ENCODE peak calls at places on chromosomes 6 and 20, in six cellular contexts. I, N, Y, E, W and R are unnamed samples.

GRCh38 chr6:32439708-32440214 is at the start of gene HLA-DRA:
- DNase-seq in E (peak), I (no peak), W (peak), Y (peak), N (no peak), R (peak)

GRCh38 chr20:45341939-45342862 is 6.0 kb downstream of the SDC4 start:
- DNase-seq in W (peak), I (peak), Y (no peak), E (peak), N (peak), R (peak)

GRCh38 chr6:21132856-21133610 is 460.5 kb upstream of the SOX4 start:
- DNase-seq in I (no peak), W (no peak), E (peak), N (no peak), Y (no peak), R (no peak)

GRCh38 chr20:49986049-49986448 is 3.3 kb downstream of the SNAI1 start:
- DNase-seq in I (no peak), Y (no peak), W (peak), N (no peak), E (peak), R (peak)

GRCh38 chr20:10674684-10675455 is 1.1 kb upstream of the JAG1 start:
- DNase-seq in I (peak), E (peak), N (peak), Y (peak), W (peak), R (peak)

GRCh38 chr6:143773503-143773902 is 69.6 kb upstream of the LTV1 start:
- DNase-seq in I (no peak), N (no peak), Y (no peak), W (peak), E (peak), R (no peak)

GRCh38 chr6:156174026-156174880 is 602.9 kb upstream of the ARID1B start:
- DNase-seq in W (no peak), E (no peak), Y (no peak), N (no peak), I (no peak), R (no peak)

GRCh38 chr20:25310921-25311728 is 63.2 kb downstream of the PYGB start:
- DNase-seq in I (no peak), E (peak), N (no peak), Y (peak), W (peak), R (peak)

GRCh38 chr6:111534366-111534765 is 51.3 kb upstream of the REV3L start:
- DNase-seq in N (peak), Y (no peak), W (no peak), I (peak), E (peak), R (peak)

GRCh38 chr6:33380272-33380981 is 11.2 kb upstream of the KIFC1 start:
- DNase-seq in Y (no peak), N (no peak), E (no peak), I (no peak), W (no peak), R (no peak)

GRCh38 chr6:75818061-75818855 is 69.2 kb downstream of the MYO6 start:
- DNase-seq in Y (no peak), I (no peak), N (no peak), W (peak), E (no peak), R (no peak)

GRCh38 chr6:108526739-108527174 is 34.0 kb upstream of the FOXO3 start:
- DNase-seq in W (peak), E (peak), I (no peak), N (no peak), Y (peak), R (no peak)

GRCh38 chr6:63677282-63677681 is 41.7 kb downstream of the PHF3 start:
- DNase-seq in Y (no peak), W (peak), E (peak), N (no peak), I (no peak), R (no peak)

DNA sequence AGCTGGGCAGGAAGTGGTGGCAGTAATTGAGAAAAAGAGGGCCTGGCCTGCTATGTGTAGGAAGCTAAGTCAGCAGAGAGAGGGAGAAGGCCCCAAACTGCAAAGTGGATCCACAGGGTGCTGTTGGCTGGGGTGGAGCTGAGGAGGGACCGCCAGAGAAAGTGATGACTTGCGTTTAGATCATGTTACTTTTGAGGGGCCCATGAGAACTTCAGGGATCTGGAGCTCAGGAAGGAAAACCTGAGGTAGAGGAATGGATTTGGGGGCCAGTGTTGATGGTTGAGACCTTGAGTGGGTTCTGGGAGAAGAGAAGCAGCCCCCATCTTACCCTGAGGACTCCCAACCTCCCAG is 155.5 kb downstream of the MRPL14 start:
- DNase-seq in E (no peak), I (no peak), Y (no peak), N (no peak), W (peak), R (no peak)
- H3K27ac ChIP-seq in E (no peak), I (no peak), Y (no peak), N (peak), W (peak), R (no peak)

DNA sequence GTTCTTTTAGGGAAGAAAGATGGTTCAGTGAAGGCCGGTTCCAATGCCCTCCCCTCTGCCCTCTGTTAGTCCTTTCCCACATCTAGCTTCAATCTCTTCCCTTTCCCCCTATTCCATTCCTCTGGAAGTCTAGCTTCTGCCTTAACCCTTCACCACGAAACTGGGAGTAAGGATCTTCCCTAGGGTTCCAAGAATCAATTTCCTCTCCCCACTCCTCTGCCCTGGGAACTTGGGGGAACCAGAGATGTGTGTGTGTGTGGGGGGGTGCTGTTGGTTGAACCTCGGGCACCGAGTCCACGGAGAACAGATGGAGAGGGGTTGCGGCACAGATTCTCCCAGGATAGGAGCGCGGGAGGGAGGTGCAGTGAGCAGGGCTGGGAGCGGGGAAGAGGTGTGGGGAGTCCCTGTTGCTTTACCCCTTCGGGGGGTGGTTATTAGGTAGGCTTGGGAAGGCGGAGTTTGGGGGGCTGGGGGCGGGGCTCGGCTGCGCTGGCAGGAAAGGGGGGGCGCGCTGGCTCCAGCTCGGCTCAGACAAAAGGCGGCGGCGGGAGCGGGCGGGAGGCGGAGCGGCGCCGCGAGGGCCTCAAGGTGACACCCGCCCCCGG is at the start of gene TMEM151B:
- DNase-seq in W (no peak), I (no peak), Y (no peak), N (no peak), E (no peak), R (no peak)
- H3K4me3 ChIP-seq in W (no peak), I (no peak), Y (no peak), N (peak), E (peak), R (peak)

GRCh38 chr20:21936261-21936660 is 230.8 kb downstream of the PAX1 start:
- DNase-seq in E (no peak), Y (no peak), N (no peak), W (no peak), I (no peak), R (no peak)

GRCh38 chr20:21936720-21937380 is 231.4 kb downstream of the PAX1 start:
- DNase-seq in E (no peak), W (peak), N (no peak), I (no peak), Y (no peak), R (no peak)

GRCh38 chr20:21933526-21933925 is 228.1 kb downstream of the PAX1 start:
- DNase-seq in N (no peak), I (no peak), W (no peak), Y (no peak), E (no peak), R (no peak)
- H3K27ac ChIP-seq in N (no peak), I (no peak), W (no peak), Y (no peak), E (no peak), R (no peak)

GRCh38 chr6:134278000-134278399 is 39.9 kb downstream of the SGK1 start:
- DNase-seq in W (no peak), E (no peak), Y (no peak), N (no peak), I (no peak), R (no peak)

GRCh38 chr6:134267917-134268361 is 50.0 kb downstream of the SGK1 start:
- DNase-seq in W (no peak), I (peak), Y (no peak), N (no peak), E (peak), R (peak)

DNA sequence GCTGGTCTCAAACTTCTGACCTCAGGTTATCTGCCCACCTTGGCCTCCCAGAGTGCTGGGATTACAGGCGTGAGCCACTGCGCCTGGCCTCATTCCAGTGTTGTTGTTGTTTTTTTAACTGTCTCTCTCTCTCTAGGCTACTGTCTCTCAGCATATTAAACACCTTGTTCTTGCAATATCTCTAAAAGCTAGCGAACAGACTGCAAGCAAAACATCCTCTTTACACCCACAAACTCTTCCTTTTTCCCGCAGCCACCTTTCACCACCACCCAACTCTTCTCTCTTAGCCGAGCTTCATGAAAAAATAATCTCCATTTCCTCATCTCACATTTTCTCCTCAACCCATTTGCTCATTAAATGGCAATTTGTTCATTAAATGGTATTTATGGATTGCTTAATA is 45.5 kb downstream of the SGK1 start:
- DNase-seq in N (no peak), W (no peak), Y (no peak), E (no peak), I (no peak), R (no peak)
- H3K4me3 ChIP-seq in N (no peak), W (no peak), Y (no peak), E (no peak), I (no peak), R (no peak)

GRCh38 chr6:35668708-35669440 is 19.8 kb downstream of the FKBP5 start:
- DNase-seq in N (no peak), W (peak), E (peak), I (no peak), Y (no peak), R (no peak)
- H3K27ac ChIP-seq in N (peak), W (peak), E (no peak), I (no peak), Y (peak), R (no peak)